ENCODE peak calls at places on chromosomes 5 and 9, in eight cellular contexts. G, B, M, H, O, Y, L and Q are unnamed samples.

GRCh38 chr9:99411068-99411467 is 189.0 kb downstream of the SEC61B start:
- DNase-seq in G (no peak), B (no peak), M (no peak), H (no peak), O (no peak), Y (no peak), L (no peak), Q (no peak)

GRCh38 chr9:137545123-137545522 is 5.1 kb downstream of the PNPLA7 start:
- DNase-seq in G (no peak), B (no peak), M (no peak), H (no peak), O (peak; percentile 42), Y (no peak), L (no peak), Q (no peak)

GRCh38 chr5:154373729-154374179 is 72.0 kb upstream of the SAP30L start:
- DNase-seq in G (no peak), B (no peak), M (no peak), H (no peak), O (no peak), Y (no peak), L (no peak), Q (no peak)

GRCh38 chr5:56733580-56733979 is 81.8 kb upstream of the MAP3K1 start:
- DNase-seq in G (no peak), B (no peak), M (no peak), H (no peak), O (no peak), Y (no peak), L (no peak), Q (no peak)

GRCh38 chr5:107402881-107403280 is 267.9 kb downstream of the EFNA5 start:
- DNase-seq in G (no peak), B (no peak), M (no peak), H (no peak), O (no peak), Y (no peak), L (no peak), Q (peak; percentile 39)

GRCh38 chr9:134061019-134061687 is 6.7 kb downstream of the BRD3 start:
- DNase-seq in G (peak; percentile 28), B (no peak), M (no peak), H (no peak), O (no peak), Y (no peak), L (peak; percentile 30), Q (no peak)

GRCh38 chr5:37553720-37554402 is 174.7 kb downstream of the WDR70 start:
- DNase-seq in G (no peak), B (no peak), M (no peak), H (no peak), O (peak; percentile 64), Y (no peak), L (no peak), Q (no peak)

GRCh38 chr5:6592611-6593010 is 40.2 kb downstream of the NSUN2 start:
- DNase-seq in G (no peak), B (no peak), M (no peak), H (no peak), O (no peak), Y (no peak), L (no peak), Q (no peak)

GRCh38 chr9:116587919-116588318 is 99.2 kb upstream of the TRIM32 start:
- DNase-seq in G (no peak), B (no peak), M (no peak), H (no peak), O (no peak), Y (no peak), L (no peak), Q (no peak)

GRCh38 chr9:81035171-81035570 is 654.2 kb downstream of the TLE1 start:
- DNase-seq in G (no peak), B (peak; percentile 30), M (no peak), H (no peak), O (no peak), Y (no peak), L (no peak), Q (no peak)

GRCh38 chr9:114988962-114989599 is 58.7 kb upstream of the TNFSF8 start:
- DNase-seq in G (no peak), B (peak; percentile 34), M (no peak), H (no peak), O (no peak), Y (no peak), L (no peak), Q (no peak)

GRCh38 chr9:114184866-114185265 is 29.5 kb downstream of the COL27A1 start:
- DNase-seq in G (no peak), B (no peak), M (no peak), H (no peak), O (no peak), Y (no peak), L (no peak), Q (no peak)

GRCh38 chr5:85990998-85991397 is 626.7 kb upstream of the COX7C start:
- DNase-seq in G (no peak), B (no peak), M (no peak), H (no peak), O (no peak), Y (no peak), L (no peak), Q (no peak)

GRCh38 chr9:20409321-20410092 is 212.8 kb downstream of the MLLT3 start:
- DNase-seq in G (no peak), B (no peak), M (no peak), H (no peak), O (no peak), Y (no peak), L (no peak), Q (no peak)

GRCh38 chr9:85053206-85053605 is 383.7 kb downstream of the NTRK2 start:
- DNase-seq in G (no peak), B (peak; percentile 25), M (no peak), H (no peak), O (no peak), Y (no peak), L (no peak), Q (no peak)

GRCh38 chr9:133238851-133239532 is 29.9 kb upstream of the OBP2B start:
- DNase-seq in G (peak; percentile 86), B (peak; percentile 85), M (peak; percentile 21), H (peak; percentile 74), O (peak; percentile 76), Y (peak; percentile 44), L (peak; percentile 80), Q (peak; percentile 8)

GRCh38 chr5:64853777-64854176 is 85.0 kb downstream of the CWC27 start:
- DNase-seq in G (no peak), B (no peak), M (no peak), H (no peak), O (no peak), Y (no peak), L (no peak), Q (no peak)

GRCh38 chr9:1495684-1496083 is 445.5 kb downstream of the DMRT2 start:
- DNase-seq in G (no peak), B (no peak), M (no peak), H (no peak), O (no peak), Y (no peak), L (no peak), Q (no peak)